ENCODE peak calls at places on chromosomes 2 and 18, in four cellular contexts. Z is heart left ventricle, C is right lobe of liver, R is NB4. K is an unnamed sample.
A peak's percentile ranks its signal among the peaks of the same experiment; 100 is the strongest.

GRCh38 chr2:138335036-138335435 is 166.5 kb upstream of the SPOPL start:
- DNase-seq in C (no peak), R (no peak), Z (no peak), K (no peak)

GRCh38 chr2:128488429-128488828 is 169.8 kb upstream of the HS6ST1 start:
- DNase-seq in R (no peak), C (no peak), Z (no peak), K (no peak)

GRCh38 chr2:63735263-63735662 is 106.4 kb upstream of the UGP2 start:
- DNase-seq in R (no peak), C (no peak), Z (no peak), K (no peak)

GRCh38 chr2:98914713-98915580 is 21.1 kb downstream of the CRACDL start:
- DNase-seq in Z (no peak), R (no peak), C (peak; percentile 30), K (no peak)

GRCh38 chr2:146244131-146244530 is 1600.7 kb upstream of the ACVR2A start:
- DNase-seq in Z (no peak), R (no peak), C (no peak), K (no peak)

GRCh38 chr2:111622859-111623258 is 261.1 kb downstream of the ANAPC1 start:
- DNase-seq in Z (no peak), R (no peak), C (no peak), K (no peak)

GRCh38 chr2:156320491-156320896 is 12.0 kb downstream of the NR4A2 start:
- DNase-seq in Z (peak; percentile 54), R (no peak), C (no peak), K (no peak)

GRCh38 chr2:207875473-207876212 is 105.9 kb upstream of the FZD5 start:
- DNase-seq in C (no peak), Z (no peak), R (no peak), K (no peak)

GRCh38 chr2:108630567-108631405 is 88.5 kb upstream of the RANBP2 start:
- DNase-seq in R (no peak), C (no peak), Z (no peak), K (no peak)

GRCh38 chr2:127118467-127118866 is 11.5 kb upstream of the BIN1 start:
- DNase-seq in R (no peak), C (no peak), Z (no peak), K (no peak)

GRCh38 chr2:120397362-120397811 is 51.5 kb downstream of the INHBB start:
- DNase-seq in R (no peak), Z (no peak), C (peak; percentile 37), K (no peak)

GRCh38 chr2:43333656-43334144 is 107.3 kb upstream of the ZFP36L2 start:
- DNase-seq in R (peak; percentile 89), C (no peak), Z (no peak), K (no peak)

GRCh38 chr2:152407204-152407721 is 72.3 kb downstream of the FMNL2 start:
- DNase-seq in R (no peak), Z (peak; percentile 47), C (no peak), K (no peak)

GRCh38 chr2:120228503-120228902 is 5.3 kb upstream of the TMEM185B start:
- DNase-seq in Z (no peak), R (no peak), C (no peak), K (no peak)

GRCh38 chr2:71538656-71539265 is 85.4 kb downstream of the DYSF start:
- DNase-seq in R (no peak), C (peak; percentile 41), Z (no peak), K (no peak)

GRCh38 chr2:37985333-37985732 is 60.2 kb downstream of the RMDN2 start:
- DNase-seq in R (peak; percentile 84), Z (no peak), C (no peak), K (no peak)

GRCh38 chr2:180017764-180018163 is 10.7 kb upstream of the CWC22 start:
- DNase-seq in R (no peak), Z (no peak), C (no peak), K (no peak)

GRCh38 chr18:76565238-76566173 is 70.5 kb upstream of the ZNF516 start:
- DNase-seq in Z (peak; percentile 68), R (peak; percentile 93), C (peak; percentile 70), K (peak; percentile 67)

GRCh38 chr2:64062840-64063239 is 43.6 kb upstream of the VPS54 start:
- DNase-seq in Z (no peak), R (no peak), C (no peak), K (no peak)

GRCh38 chr2:33602216-33602830 is 3.2 kb upstream of the FAM98A start:
- DNase-seq in Z (no peak), R (no peak), C (no peak), K (no peak)

GRCh38 chr2:71898851-71899681 is 248.6 kb downstream of the CYP26B1 start:
- DNase-seq in C (no peak), R (no peak), Z (no peak), K (no peak)

GRCh38 chr2:196927318-196928225 is 1.1 kb upstream of the PGAP1 start:
- DNase-seq in R (peak; percentile 55), C (no peak), Z (no peak), K (no peak)

GRCh38 chr2:198371902-198372611 is 567.7 kb downstream of the PLCL1 start:
- DNase-seq in R (peak; percentile 81), Z (no peak), C (no peak), K (no peak)

GRCh38 chr2:180983468-180984388 is 3.3 kb downstream of the UBE2E3 start:
- DNase-seq in R (peak; percentile 77), C (peak; percentile 56), Z (peak; percentile 36), K (no peak)

GRCh38 chr18:63073481-63073880 is 246.1 kb downstream of the BCL2 start:
- DNase-seq in R (peak; percentile 66), Z (no peak), C (no peak), K (no peak)

GRCh38 chr18:45285251-45285650 is 330.0 kb upstream of the SLC14A2 start:
- DNase-seq in Z (no peak), C (no peak), R (no peak), K (no peak)

GRCh38 chr2:228556707-228557106 is 375.2 kb upstream of the SPHKAP start:
- DNase-seq in C (no peak), R (no peak), Z (no peak), K (no peak)

GRCh38 chr2:199607914-199608313 is 150.2 kb upstream of the SATB2 start:
- DNase-seq in Z (no peak), C (no peak), R (no peak), K (no peak)

GRCh38 chr2:108492364-108492763 is 41.9 kb upstream of the LIMS1 start:
- DNase-seq in Z (no peak), R (no peak), C (no peak), K (no peak)

GRCh38 chr2:120396519-120397361 is 50.8 kb downstream of the INHBB start:
- DNase-seq in C (peak; percentile 30), Z (no peak), R (no peak), K (no peak)

GRCh38 chr2:17470855-17471641 is 47.2 kb downstream of the RAD51AP2 start:
- DNase-seq in C (no peak), R (peak; percentile 51), Z (no peak), K (no peak)

GRCh38 chr2:51028829-51029228 is 3.1 kb downstream of the NRXN1 start:
- DNase-seq in Z (no peak), R (peak; percentile 89), C (no peak), K (no peak)

GRCh38 chr2:221779614-221780067 is 207.5 kb upstream of the EPHA4 start:
- DNase-seq in C (no peak), R (no peak), Z (no peak), K (no peak)

GRCh38 chr18:47928466-47928865 is 2.0 kb downstream of the SMAD2 start:
- DNase-seq in C (no peak), Z (no peak), R (no peak), K (no peak)

GRCh38 chr18:55110436-55110835 is 151.2 kb upstream of the CCDC68 start:
- DNase-seq in C (no peak), R (no peak), Z (peak; percentile 42), K (no peak)

GRCh38 chr2:105329561-105330495 is at the start of gene TGFBRAP1:
- DNase-seq in Z (peak; percentile 56), C (peak; percentile 64), R (peak; percentile 77), K (no peak)
- TF ChIP-seq CTCF in Z (no peak), C (no peak), R (no peak), K (peak; percentile 33)

GRCh38 chr2:205660521-205661124 is 21.7 kb upstream of the NRP2 start:
- DNase-seq in Z (no peak), R (peak; percentile 21), C (no peak), K (no peak)
- TF ChIP-seq CTCF in Z (no peak), R (no peak), C (no peak), K (no peak)

GRCh38 chr2:20675701-20676352 is 8.9 kb downstream of the GDF7 start:
- DNase-seq in Z (no peak), C (peak; percentile 80), R (peak; percentile 42), K (no peak)
- TF ChIP-seq CTCF in Z (no peak), C (no peak), R (no peak), K (no peak)

DNA sequence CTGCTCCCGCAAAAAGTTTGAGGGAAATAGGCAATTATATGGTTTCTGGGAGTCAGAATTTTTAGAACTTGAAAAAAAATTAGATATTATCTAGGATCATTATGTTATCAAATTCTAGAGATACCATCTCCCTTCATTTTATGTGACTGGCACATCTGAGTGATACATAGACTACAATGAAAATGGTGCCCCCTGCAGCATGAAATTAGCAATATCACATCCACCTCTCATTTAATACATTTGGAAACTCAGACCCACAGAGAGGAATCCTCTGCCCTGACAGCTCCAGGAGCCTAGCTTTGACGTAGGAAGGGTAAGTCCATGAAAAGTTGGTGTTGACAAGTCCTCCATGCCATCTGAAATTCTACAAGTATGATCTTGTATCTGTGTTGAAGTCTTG is 381.6 kb downstream of the SUCLG1 start:
- DNase-seq in R (peak; percentile 46), Z (no peak), C (no peak), K (no peak)
- TF ChIP-seq CTCF in R (peak; percentile 59), Z (peak; percentile 18), C (peak; percentile 51), K (peak; percentile 65)

DNA sequence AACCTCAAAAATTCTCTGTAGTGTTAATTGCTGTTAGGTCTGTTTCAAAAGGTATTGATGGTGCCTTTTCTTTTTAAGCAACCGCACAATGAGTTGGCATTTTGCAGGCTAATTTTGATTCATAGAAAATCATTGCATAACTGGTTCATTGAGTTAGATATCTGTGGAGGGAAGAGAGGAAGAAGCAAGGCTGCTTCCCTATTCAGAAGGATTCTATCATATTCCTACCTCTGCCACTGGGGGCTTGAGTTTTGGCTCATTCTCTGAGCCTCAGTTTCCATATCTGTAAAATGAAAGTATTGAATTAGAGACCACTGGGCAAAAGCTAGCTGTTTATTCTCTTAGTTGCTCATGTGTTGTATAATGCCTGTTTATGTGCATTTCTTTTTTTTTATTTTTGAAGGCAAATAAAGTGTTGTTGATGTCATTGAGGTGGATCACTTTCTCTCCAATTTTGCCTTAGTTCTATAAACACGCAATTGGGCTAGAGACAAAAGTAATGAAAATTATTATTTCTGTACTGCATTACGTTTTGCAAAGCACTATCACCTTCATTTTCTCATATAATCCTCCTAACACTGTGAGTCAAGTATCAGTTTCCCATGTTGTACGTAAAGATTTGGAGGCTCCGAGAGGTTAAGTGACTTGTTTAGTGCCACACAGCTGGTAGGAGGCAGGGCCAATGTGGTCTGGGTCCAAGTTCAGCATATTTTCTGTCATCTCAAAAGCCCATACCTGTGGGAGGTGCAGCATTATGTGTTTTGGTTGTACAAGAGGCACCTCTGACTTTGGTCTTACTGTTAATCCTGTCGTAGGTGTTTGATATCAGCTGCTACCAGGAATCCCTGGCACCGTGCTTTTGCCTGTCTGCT is 5.9 kb downstream of the TRIB2 start:
- DNase-seq in Z (no peak), R (peak; percentile 67), C (no peak), K (no peak)
- TF ChIP-seq CTCF in Z (peak; percentile 21), R (no peak), C (no peak), K (peak; percentile 47)

DNA sequence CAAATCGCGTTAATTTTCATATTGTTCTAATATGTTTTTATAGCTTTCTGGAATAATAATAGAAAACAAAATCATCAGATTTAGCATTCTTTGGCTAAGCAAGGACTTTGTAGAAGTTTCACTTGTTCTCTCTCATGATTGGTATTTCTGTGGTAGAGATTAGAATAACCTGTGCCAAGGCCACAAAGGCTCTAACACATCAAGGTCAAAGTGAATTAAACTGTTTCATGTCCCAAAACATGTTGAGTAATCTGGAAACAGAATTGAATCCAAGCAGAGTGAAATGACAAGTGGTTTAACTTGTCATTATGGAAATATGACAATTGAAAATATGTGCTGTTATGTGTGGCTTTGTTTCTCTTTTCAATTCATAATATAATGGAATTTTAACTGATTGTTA is 617.4 kb downstream of the CCDC85A start:
- DNase-seq in R (no peak), Z (no peak), C (no peak), K (no peak)
- TF ChIP-seq CTCF in R (no peak), Z (no peak), C (no peak), K (no peak)